ENCODE peak calls at places on chromosomes 13 and 19, in nine cellular contexts. H is breast epithelium, L is HFFc6, F is fibroblast of mammary gland, W is retinal pigment epithelial cell, V is osteoblast, N is GM13977, Y is upper lobe of left lung, B is esophagus muscularis mucosa. U is an unnamed sample.
A peak's percentile ranks its signal among the peaks of the same experiment; 100 is the strongest.

GRCh38 chr13:65095697-65096096 is 2134.4 kb downstream of the PCDH9 start:
- DNase-seq in H (no peak), L (no peak), F (no peak), W (no peak), V (peak; percentile 2), N (no peak), Y (no peak), B (no peak), U (no peak)

GRCh38 chr13:90640976-90641375 is 706.5 kb upstream of the MIR17HG start:
- DNase-seq in H (no peak), L (peak; percentile 64), F (peak; percentile 38), W (no peak), V (no peak), N (no peak), Y (no peak), B (no peak), U (no peak)

GRCh38 chr13:93079294-93079693 is 147.3 kb upstream of the GPC6 start:
- DNase-seq in H (no peak), L (no peak), F (peak; percentile 50), W (peak; percentile 14), V (no peak), N (no peak), Y (no peak), B (no peak), U (no peak)

GRCh38 chr19:1038995-1039645 is 787 bp upstream of the ABCA7 start:
- DNase-seq in H (no peak), L (no peak), F (no peak), W (no peak), V (no peak), N (no peak), Y (peak; percentile 61), B (no peak), U (no peak)

GRCh38 chr13:95643009-95643408 is 1.5 kb downstream of the DZIP1 start:
- DNase-seq in H (no peak), L (no peak), F (no peak), W (no peak), V (no peak), N (no peak), Y (no peak), B (no peak), U (no peak)

GRCh38 chr19:48627865-48628314 is 8.6 kb downstream of the SPHK2 start:
- DNase-seq in H (no peak), L (no peak), F (no peak), W (no peak), V (peak; percentile 80), N (no peak), Y (no peak), B (no peak), U (no peak)

GRCh38 chr13:40644838-40645620 is 21.4 kb downstream of the FOXO1 start:
- DNase-seq in H (no peak), L (no peak), F (no peak), W (no peak), V (no peak), N (no peak), Y (no peak), B (no peak), U (peak; percentile 35)

GRCh38 chr13:76822691-76823267 is 63.4 kb downstream of the KCTD12 start:
- DNase-seq in H (no peak), L (peak; percentile 39), F (peak; percentile 69), W (no peak), V (no peak), N (peak; percentile 22), Y (no peak), B (no peak), U (no peak)

GRCh38 chr13:26816876-26817275 is 56.3 kb upstream of the GPR12 start:
- DNase-seq in H (no peak), L (no peak), F (no peak), W (no peak), V (no peak), N (no peak), Y (no peak), B (no peak), U (no peak)

GRCh38 chr13:30107536-30108136 is 199.7 kb downstream of the KATNAL1 start:
- DNase-seq in H (no peak), L (peak; percentile 54), F (peak; percentile 70), W (no peak), V (no peak), N (no peak), Y (no peak), B (no peak), U (no peak)

GRCh38 chr13:28245465-28245864 is 107.1 kb downstream of the PAN3 start:
- DNase-seq in H (no peak), L (no peak), F (no peak), W (no peak), V (no peak), N (no peak), Y (no peak), B (no peak), U (no peak)

GRCh38 chr13:50543767-50544166 is 299.7 kb downstream of the DLEU7 start:
- DNase-seq in H (no peak), L (no peak), F (peak; percentile 81), W (peak; percentile 71), V (no peak), N (no peak), Y (peak; percentile 33), B (no peak), U (no peak)

GRCh38 chr13:72290962-72291681 is 424.1 kb upstream of the DACH1 start:
- DNase-seq in H (no peak), L (peak; percentile 76), F (peak; percentile 12), W (peak; percentile 75), V (no peak), N (no peak), Y (no peak), B (no peak), U (no peak)

GRCh38 chr13:107069107-107069776 is 501.3 kb upstream of the ARGLU1 start:
- DNase-seq in H (no peak), L (no peak), F (no peak), W (no peak), V (no peak), N (no peak), Y (no peak), B (no peak), U (no peak)

GRCh38 chr19:51123381-51124186 is 1.1 kb upstream of the SIGLEC9 start:
- DNase-seq in H (no peak), L (no peak), F (no peak), W (no peak), V (peak; percentile 30), N (no peak), Y (no peak), B (no peak), U (peak; percentile 75)

GRCh38 chr13:113740286-113740556 is 18.8 kb upstream of the TMEM255B start:
- DNase-seq in H (no peak), L (no peak), F (no peak), W (no peak), V (no peak), N (no peak), Y (no peak), B (no peak), U (no peak)
- TF ChIP-seq CTCF in H (no peak), L (no peak), F (no peak), W (no peak), V (no peak), N (no peak), Y (no peak), B (no peak), U (no peak)

GRCh38 chr19:45140144-45140503 is 20.7 kb downstream of the NKPD1 start:
- DNase-seq in H (no peak), L (no peak), F (no peak), W (no peak), V (no peak), N (no peak), Y (no peak), B (no peak), U (no peak)

GRCh38 chr19:45141203-45141900 is 19.4 kb downstream of the NKPD1 start:
- DNase-seq in H (no peak), L (no peak), F (no peak), W (no peak), V (peak; percentile 26), N (peak; percentile 31), Y (peak; percentile 76), B (no peak), U (no peak)

GRCh38 chr19:45142728-45143115 is 18.1 kb downstream of the NKPD1 start:
- DNase-seq in H (no peak), L (no peak), F (peak; percentile 18), W (no peak), V (peak; percentile 90), N (peak; percentile 23), Y (no peak), B (no peak), U (no peak)

GRCh38 chr19:45140533-45140932 is 20.2 kb downstream of the NKPD1 start:
- DNase-seq in H (no peak), L (no peak), F (no peak), W (no peak), V (no peak), N (peak; percentile 30), Y (peak; percentile 30), B (no peak), U (no peak)

GRCh38 chr19:45142016-45142727 is 18.6 kb downstream of the NKPD1 start:
- DNase-seq in H (no peak), L (no peak), F (no peak), W (no peak), V (peak; percentile 75), N (peak; percentile 21), Y (peak; percentile 83), B (no peak), U (no peak)
- TF ChIP-seq CTCF in H (no peak), L (no peak), F (no peak), W (no peak), V (no peak), N (no peak), Y (no peak), B (no peak), U (no peak)

GRCh38 chr19:3969435-3970312 is 1.2 kb downstream of the DAPK3 start:
- DNase-seq in H (no peak), L (peak; percentile 83), F (peak; percentile 87), W (no peak), V (peak; percentile 96), N (no peak), Y (no peak), B (no peak), U (no peak)
- TF ChIP-seq CTCF in H (no peak), L (peak; percentile 66), F (peak; percentile 41), W (peak; percentile 33), V (peak; percentile 42), N (no peak), Y (no peak), B (peak; percentile 19), U (no peak)

GRCh38 chr13:91813255-91813654 is 414.8 kb downstream of the GPC5 start:
- DNase-seq in H (no peak), L (no peak), F (no peak), W (no peak), V (no peak), N (no peak), Y (no peak), B (no peak), U (no peak)

DNA sequence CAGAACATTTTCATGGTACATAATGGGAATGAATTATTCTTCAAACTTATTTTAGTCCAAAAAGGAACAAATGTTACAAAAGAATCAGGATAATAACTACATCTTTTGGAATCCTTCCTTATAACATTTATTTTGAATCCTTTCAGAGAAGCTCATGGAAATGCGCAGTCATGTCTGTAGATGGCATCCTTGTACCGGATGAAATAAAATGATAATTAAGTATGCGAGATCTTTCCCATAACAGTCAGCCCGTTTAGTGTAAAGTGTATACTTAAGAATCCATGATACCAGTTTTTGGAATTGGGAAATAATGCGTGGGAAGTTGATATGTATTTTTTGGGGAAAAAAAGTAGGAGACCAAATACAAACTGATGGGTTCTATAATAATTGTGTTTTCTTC is 418.8 kb downstream of the GPC5 start:
- DNase-seq in H (no peak), L (no peak), F (peak; percentile 4), W (no peak), V (no peak), N (no peak), Y (no peak), B (no peak), U (no peak)
- TF ChIP-seq CTCF in H (no peak), L (no peak), F (peak; percentile 17), W (peak; percentile 44), V (no peak), N (peak; percentile 18), Y (no peak), B (no peak), U (no peak)